ENCODE peak calls at places on chromosomes 11 and 22, in four cellular contexts. I is A549, W is IMR-90, B is lower lobe of right lung. C is an unnamed sample. For H3K4me1, the result is how much of the 10 kb centered on the place peaks cover.

GRCh38 chr22:23537421-23537820 is 42.7 kb downstream of the IGLL1 start:
- DNase-seq in W (no peak), I (no peak), B (peak), C (no peak)

GRCh38 chr11:61587541-61587941 is 6.7 kb upstream of the SYT7 start:
- DNase-seq in B (peak), W (no peak), I (no peak), C (no peak)

GRCh38 chr11:106161775-106162174 is 84.3 kb downstream of the AASDHPPT start:
- DNase-seq in W (no peak), B (no peak), I (no peak), C (no peak)

GRCh38 chr11:20676658-20677057 is 7.3 kb downstream of the NELL1 start:
- DNase-seq in W (no peak), B (no peak), I (no peak), C (no peak)

GRCh38 chr11:65437436-65438227 is 15.0 kb downstream of the NEAT1 start:
- DNase-seq in W (peak), B (no peak), I (peak), C (no peak)

GRCh38 chr11:63564056-63564784 is 1.0 kb upstream of the PLAAT2 start:
- DNase-seq in W (no peak), B (no peak), I (no peak), C (peak)

GRCh38 chr22:48175721-48176120 is 1413.3 kb downstream of the TBC1D22A start:
- DNase-seq in B (no peak), I (no peak), W (no peak), C (no peak)

GRCh38 chr11:41779401-41779960 is 320.0 kb upstream of the LRRC4C start:
- DNase-seq in B (no peak), I (no peak), W (no peak), C (no peak)

GRCh38 chr11:11408436-11409221 is 55.6 kb upstream of the CSNK2A3 start:
- DNase-seq in B (no peak), W (no peak), I (no peak), C (no peak)

GRCh38 chr11:122772945-122773344 is 65.4 kb upstream of the CRTAM start:
- DNase-seq in W (peak), I (peak), B (no peak), C (no peak)

GRCh38 chr11:75344186-75344585 is 7.3 kb downstream of the ARRB1 start:
- DNase-seq in W (no peak), I (no peak), B (no peak), C (peak)

GRCh38 chr11:84626256-84626655 is 1000.9 kb downstream of the DLG2 start:
- DNase-seq in I (no peak), B (no peak), W (no peak), C (no peak)

GRCh38 chr22:47629273-47629711 is 866.8 kb downstream of the TBC1D22A start:
- DNase-seq in I (no peak), W (no peak), B (no peak), C (peak)

GRCh38 chr11:46331653-46331984 is 15.6 kb upstream of the DGKZ start:
- DNase-seq in W (no peak), B (no peak), I (no peak), C (no peak)

GRCh38 chr11:107490836-107491235 is 33.2 kb upstream of the CWF19L2 start:
- DNase-seq in B (no peak), W (no peak), I (no peak), C (no peak)

GRCh38 chr11:47413908-47414684 is 5.7 kb downstream of the SLC39A13 start:
- DNase-seq in W (peak), I (no peak), B (no peak), C (peak)

GRCh38 chr11:19739872-19740271 is 27.2 kb downstream of the NAV2 start:
- DNase-seq in B (no peak), I (peak), W (peak), C (no peak)

GRCh38 chr11:79973701-79974626 is 533.1 kb upstream of the TENM4 start:
- DNase-seq in B (no peak), W (peak), I (no peak), C (no peak)

DNA sequence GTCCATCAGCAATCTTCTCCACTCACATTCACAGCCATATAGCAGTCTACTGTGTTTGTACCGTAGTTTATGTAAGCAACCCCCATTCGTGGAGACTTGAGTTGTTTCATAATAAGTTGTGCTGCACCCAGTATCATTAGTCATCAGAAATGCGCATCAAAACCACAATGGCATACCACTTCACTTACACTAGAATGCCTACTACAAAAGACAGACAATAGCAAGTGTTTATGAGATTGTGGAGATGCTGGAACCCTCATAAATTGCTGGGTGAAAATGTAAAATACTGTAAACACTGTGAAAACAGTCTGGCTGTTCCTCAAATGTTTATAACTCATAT is 133.3 kb downstream of the ATXN10 start:
- DNase-seq in W (peak), I (peak), B (no peak), C (no peak)
- TF ChIP-seq CTCF in W (no peak), I (no peak), B (no peak), C (no peak)

DNA sequence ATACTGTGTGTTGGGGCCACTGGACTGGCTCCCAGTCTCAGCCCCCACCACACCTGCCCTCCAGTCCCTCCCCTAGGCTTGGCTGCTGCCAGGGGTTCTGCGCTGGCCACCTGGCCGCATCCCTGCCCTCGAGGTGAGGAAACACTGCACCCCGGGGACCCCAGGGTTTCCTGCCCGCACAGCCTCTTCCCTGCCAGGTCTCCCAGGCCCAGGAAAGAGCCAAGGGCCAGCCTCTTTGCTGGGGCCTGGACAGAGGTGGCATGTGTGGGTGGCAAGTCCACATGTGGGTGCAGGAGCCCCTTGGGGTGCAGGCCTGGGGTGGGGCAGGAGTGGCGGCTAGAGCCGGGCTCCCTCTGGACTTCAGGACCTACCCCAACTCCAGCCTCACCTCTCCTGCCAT is 2.5 kb downstream of the EPS8L2 start:
- DNase-seq in W (no peak), B (no peak), I (no peak), C (no peak)
- H3K4me1 ChIP-seq in W (under half), B (half or more), I (half or more), C (under half)

GRCh38 chr11:3808846-3809623 is 675 bp downstream of the PGAP2 start:
- DNase-seq in I (peak), W (peak), B (no peak), C (no peak)
- TF ChIP-seq CTCF in I (peak), W (peak), B (peak), C (peak)

DNA sequence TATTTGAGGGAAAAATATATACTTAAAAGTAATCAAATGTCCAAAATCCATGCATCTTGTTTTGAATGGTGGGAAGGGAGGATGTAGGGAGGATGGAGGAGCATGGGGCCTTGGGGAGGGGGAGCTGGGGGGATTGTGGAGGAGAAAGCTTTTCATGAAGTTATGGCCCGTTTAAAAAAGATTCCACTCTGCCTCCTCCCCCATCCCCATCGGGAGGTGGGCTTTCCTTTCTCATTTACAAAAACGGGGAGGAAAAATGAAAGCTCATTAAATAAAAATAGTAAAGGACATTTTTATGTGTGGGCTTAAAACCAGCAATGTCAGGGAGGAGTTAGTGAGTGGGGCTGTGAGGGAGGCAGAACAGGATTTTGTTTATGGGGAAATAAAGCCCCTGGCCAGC is 83.1 kb downstream of the ZBTB16 start:
- DNase-seq in I (no peak), B (no peak), W (no peak), C (peak)
- H3K4me1 ChIP-seq in I (under half), B (half or more), W (under half), C (under half)

GRCh38 chr11:116244889-116245288 is 527.9 kb downstream of the BUD13 start:
- DNase-seq in I (no peak), W (no peak), B (no peak), C (no peak)

GRCh38 chr11:116244425-116244824 is 528.4 kb downstream of the BUD13 start:
- DNase-seq in I (no peak), W (no peak), B (no peak), C (no peak)

GRCh38 chr11:116255234-116255953 is 517.4 kb downstream of the BUD13 start:
- DNase-seq in B (no peak), W (no peak), I (no peak), C (no peak)

GRCh38 chr11:116243975-116244374 is 528.8 kb downstream of the BUD13 start:
- DNase-seq in I (no peak), B (no peak), W (no peak), C (no peak)

DNA sequence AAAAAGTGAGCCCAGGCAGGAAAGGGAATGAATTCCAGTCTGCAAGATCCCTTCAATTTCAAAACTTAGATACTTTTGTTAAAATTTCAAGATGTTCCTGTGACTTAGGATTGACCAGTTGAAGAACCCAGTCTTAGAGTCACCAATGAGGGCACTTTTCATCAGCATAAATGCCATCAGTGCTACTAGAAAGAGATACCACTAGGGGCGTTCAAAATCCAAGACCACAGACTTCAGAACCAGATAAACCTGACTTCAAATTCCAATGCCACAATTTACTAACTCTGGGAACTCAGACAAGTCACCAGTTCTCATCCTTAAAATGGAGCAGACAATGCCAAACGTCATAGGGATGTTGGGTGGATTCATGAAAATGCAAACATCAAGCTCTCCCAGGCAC is 523.2 kb downstream of the BUD13 start:
- DNase-seq in W (no peak), B (no peak), I (no peak), C (no peak)
- TF ChIP-seq CTCF in W (no peak), B (no peak), I (no peak), C (no peak)

GRCh38 chr22:39414377-39414776 is 14.8 kb downstream of the TAB1 start:
- DNase-seq in W (no peak), I (no peak), B (no peak), C (peak)

GRCh38 chr22:39408173-39408572 is 8.6 kb downstream of the TAB1 start:
- DNase-seq in W (no peak), B (no peak), I (no peak), C (no peak)

GRCh38 chr22:39409630-39410029 is 10.1 kb downstream of the TAB1 start:
- DNase-seq in B (no peak), W (no peak), I (no peak), C (no peak)

GRCh38 chr22:39405346-39406085 is 5.9 kb downstream of the TAB1 start:
- DNase-seq in B (no peak), I (no peak), W (peak), C (peak)

GRCh38 chr22:39408807-39409206 is 9.2 kb downstream of the TAB1 start:
- DNase-seq in I (no peak), B (no peak), W (no peak), C (no peak)
- H3K4me1 ChIP-seq in I (under half), B (under half), W (under half), C (under half)

GRCh38 chr11:120918257-120918656 is 105.6 kb upstream of the TBCEL start:
- DNase-seq in I (no peak), W (no peak), B (no peak), C (no peak)
- TF ChIP-seq CTCF in I (no peak), W (no peak), B (no peak), C (no peak)

DNA sequence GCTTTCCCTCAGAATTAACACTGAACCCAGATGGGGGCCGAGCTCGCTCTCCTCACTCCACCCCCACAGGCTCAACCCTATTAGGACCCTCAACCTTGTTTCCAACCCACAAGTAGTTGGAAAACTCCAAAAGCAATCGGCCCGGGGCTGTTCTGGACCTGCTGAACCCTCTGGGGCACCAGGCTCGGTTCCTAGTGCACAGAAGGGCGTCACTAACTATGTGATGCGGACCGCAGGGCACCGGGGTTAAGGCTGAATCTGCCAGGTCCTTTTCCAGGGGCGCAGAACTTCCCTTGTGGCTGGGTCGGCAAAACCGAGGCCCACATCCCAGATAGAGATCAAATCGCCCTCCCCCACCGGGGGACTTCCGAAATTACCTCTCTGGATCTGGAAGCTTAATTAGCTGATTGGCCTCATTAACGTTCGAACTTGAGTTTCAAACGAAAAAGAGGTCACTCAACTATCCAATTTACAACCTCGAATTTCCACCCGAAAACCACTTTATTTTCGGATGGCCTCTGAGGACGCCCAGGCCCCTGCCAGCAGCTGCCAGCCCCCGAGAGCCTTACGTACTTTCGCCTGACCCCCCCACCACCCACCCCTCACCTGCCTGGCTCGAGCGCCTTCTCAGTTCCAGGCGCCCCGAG is 1.7 kb downstream of the SHANK2 start:
- DNase-seq in W (no peak), B (no peak), I (no peak), C (no peak)
- H3K4me1 ChIP-seq in W (under half), B (under half), I (under half), C (under half)

GRCh38 chr22:37492428-37493344 is 6.5 kb upstream of the MFNG start:
- DNase-seq in I (peak), W (peak), B (peak), C (no peak)
- TF ChIP-seq CTCF in I (peak), W (peak), B (peak), C (no peak)